ENCODE peak calls at places on chromosomes 16 and 17, in six cellular contexts. One of them, this sample, is unnamed.

GRCh38 chr16:50494501-50495491 is 53.4 kb upstream of the NKD1 start:
- DNase-seq in esophagus squamous epithelium: no peak
- DNase-seq in fibroblast of mammary gland: no peak
- DNase-seq in fibroblast of lung: no peak
- DNase-seq in retinal pigment epithelial cell: no peak
- DNase-seq in AG10803: no peak
- DNase-seq in this sample: no peak

GRCh38 chr16:67860589-67861398 is 12.1 kb upstream of the EDC4 start:
- DNase-seq in esophagus squamous epithelium: no peak
- DNase-seq in fibroblast of mammary gland: peak; percentile 85
- DNase-seq in fibroblast of lung: peak; percentile 50
- DNase-seq in retinal pigment epithelial cell: no peak
- DNase-seq in AG10803: peak; percentile 66
- DNase-seq in this sample: peak; percentile 61

GRCh38 chr16:4140652-4141051 is 24.4 kb upstream of the ADCY9 start:
- DNase-seq in esophagus squamous epithelium: no peak
- DNase-seq in fibroblast of mammary gland: peak; percentile 44
- DNase-seq in fibroblast of lung: peak; percentile 74
- DNase-seq in retinal pigment epithelial cell: no peak
- DNase-seq in AG10803: peak; percentile 47
- DNase-seq in this sample: peak; percentile 69

GRCh38 chr17:56681561-56682266 is 88.2 kb downstream of the NOG start:
- DNase-seq in esophagus squamous epithelium: no peak
- DNase-seq in fibroblast of mammary gland: peak; percentile 81
- DNase-seq in fibroblast of lung: peak; percentile 99
- DNase-seq in retinal pigment epithelial cell: peak; percentile 38
- DNase-seq in AG10803: peak; percentile 85
- DNase-seq in this sample: peak; percentile 85

GRCh38 chr17:34382586-34383224 is 19.7 kb upstream of the CCL1 start:
- DNase-seq in esophagus squamous epithelium: no peak
- DNase-seq in fibroblast of mammary gland: no peak
- DNase-seq in fibroblast of lung: no peak
- DNase-seq in retinal pigment epithelial cell: no peak
- DNase-seq in AG10803: no peak
- DNase-seq in this sample: no peak

GRCh38 chr16:75648265-75649076 is 898 bp downstream of the TERF2IP start:
- DNase-seq in esophagus squamous epithelium: no peak
- DNase-seq in fibroblast of mammary gland: peak; percentile 68
- DNase-seq in fibroblast of lung: peak; percentile 64
- DNase-seq in retinal pigment epithelial cell: no peak
- DNase-seq in AG10803: peak; percentile 64
- DNase-seq in this sample: peak; percentile 76

GRCh38 chr17:69414408-69415274 is at the start of gene MAP2K6:
- DNase-seq in esophagus squamous epithelium: peak; percentile 33
- DNase-seq in fibroblast of mammary gland: peak; percentile 66
- DNase-seq in fibroblast of lung: peak; percentile 74
- DNase-seq in retinal pigment epithelial cell: no peak
- DNase-seq in AG10803: peak; percentile 49
- DNase-seq in this sample: peak; percentile 65

GRCh38 chr16:892536-893255 is 78.1 kb downstream of the LMF1 start:
- DNase-seq in esophagus squamous epithelium: no peak
- DNase-seq in fibroblast of mammary gland: no peak
- DNase-seq in fibroblast of lung: no peak
- DNase-seq in retinal pigment epithelial cell: no peak
- DNase-seq in AG10803: no peak
- DNase-seq in this sample: no peak

GRCh38 chr16:20746461-20746860 is 4.8 kb upstream of the THUMPD1 start:
- DNase-seq in esophagus squamous epithelium: no peak
- DNase-seq in fibroblast of mammary gland: no peak
- DNase-seq in fibroblast of lung: no peak
- DNase-seq in retinal pigment epithelial cell: no peak
- DNase-seq in AG10803: no peak
- DNase-seq in this sample: no peak
- H3K4me3 ChIP-seq in esophagus squamous epithelium: no peak overlapping the region
- H3K4me3 ChIP-seq in fibroblast of mammary gland: no peak overlapping the region
- H3K4me3 ChIP-seq in fibroblast of lung: no peak overlapping the region
- H3K4me3 ChIP-seq in retinal pigment epithelial cell: no peak overlapping the region
- H3K4me3 ChIP-seq in AG10803: no peak overlapping the region
- H3K4me3 ChIP-seq in this sample: no peak overlapping the region

GRCh38 chr17:40432864-40433528 is 10.3 kb upstream of the IGFBP4 start:
- DNase-seq in esophagus squamous epithelium: no peak
- DNase-seq in fibroblast of mammary gland: peak; percentile 69
- DNase-seq in fibroblast of lung: peak; percentile 81
- DNase-seq in retinal pigment epithelial cell: no peak
- DNase-seq in AG10803: peak; percentile 42
- DNase-seq in this sample: peak; percentile 67

GRCh38 chr17:40436631-40437030 is 6.6 kb upstream of the IGFBP4 start:
- DNase-seq in esophagus squamous epithelium: no peak
- DNase-seq in fibroblast of mammary gland: no peak
- DNase-seq in fibroblast of lung: no peak
- DNase-seq in retinal pigment epithelial cell: no peak
- DNase-seq in AG10803: no peak
- DNase-seq in this sample: no peak

GRCh38 chr17:40431231-40431602 is 12.0 kb upstream of the IGFBP4 start:
- DNase-seq in esophagus squamous epithelium: no peak
- DNase-seq in fibroblast of mammary gland: no peak
- DNase-seq in fibroblast of lung: no peak
- DNase-seq in retinal pigment epithelial cell: no peak
- DNase-seq in AG10803: no peak
- DNase-seq in this sample: no peak

GRCh38 chr17:40430272-40431230 is 12.7 kb upstream of the IGFBP4 start:
- DNase-seq in esophagus squamous epithelium: no peak
- DNase-seq in fibroblast of mammary gland: no peak
- DNase-seq in fibroblast of lung: no peak
- DNase-seq in retinal pigment epithelial cell: no peak
- DNase-seq in AG10803: no peak
- DNase-seq in this sample: no peak

GRCh38 chr17:40433551-40434384 is 9.5 kb upstream of the IGFBP4 start:
- DNase-seq in esophagus squamous epithelium: no peak
- DNase-seq in fibroblast of mammary gland: no peak
- DNase-seq in fibroblast of lung: no peak
- DNase-seq in retinal pigment epithelial cell: no peak
- DNase-seq in AG10803: no peak
- DNase-seq in this sample: no peak
- TF ChIP-seq CTCF in esophagus squamous epithelium: no peak
- TF ChIP-seq CTCF in fibroblast of mammary gland: peak; percentile 52
- TF ChIP-seq CTCF in fibroblast of lung: peak; percentile 57
- TF ChIP-seq CTCF in retinal pigment epithelial cell: peak; percentile 61
- TF ChIP-seq CTCF in AG10803: peak; percentile 55
- TF ChIP-seq CTCF in this sample: peak; percentile 64

GRCh38 chr17:42460371-42460770 is 1.7 kb downstream of the ATP6V0A1 start:
- DNase-seq in esophagus squamous epithelium: no peak
- DNase-seq in fibroblast of mammary gland: no peak
- DNase-seq in fibroblast of lung: no peak
- DNase-seq in retinal pigment epithelial cell: no peak
- DNase-seq in AG10803: no peak
- DNase-seq in this sample: peak; percentile 24
- H3K4me3 ChIP-seq in esophagus squamous epithelium: peak overlapping the region; percentile 81
- H3K4me3 ChIP-seq in fibroblast of mammary gland: peak overlapping the region; percentile 95
- H3K4me3 ChIP-seq in fibroblast of lung: peak overlapping the region; percentile 80
- H3K4me3 ChIP-seq in retinal pigment epithelial cell: peak overlapping the region; percentile 89
- H3K4me3 ChIP-seq in AG10803: peak overlapping the region; percentile 88
- H3K4me3 ChIP-seq in this sample: peak overlapping the region; percentile 77

DNA sequence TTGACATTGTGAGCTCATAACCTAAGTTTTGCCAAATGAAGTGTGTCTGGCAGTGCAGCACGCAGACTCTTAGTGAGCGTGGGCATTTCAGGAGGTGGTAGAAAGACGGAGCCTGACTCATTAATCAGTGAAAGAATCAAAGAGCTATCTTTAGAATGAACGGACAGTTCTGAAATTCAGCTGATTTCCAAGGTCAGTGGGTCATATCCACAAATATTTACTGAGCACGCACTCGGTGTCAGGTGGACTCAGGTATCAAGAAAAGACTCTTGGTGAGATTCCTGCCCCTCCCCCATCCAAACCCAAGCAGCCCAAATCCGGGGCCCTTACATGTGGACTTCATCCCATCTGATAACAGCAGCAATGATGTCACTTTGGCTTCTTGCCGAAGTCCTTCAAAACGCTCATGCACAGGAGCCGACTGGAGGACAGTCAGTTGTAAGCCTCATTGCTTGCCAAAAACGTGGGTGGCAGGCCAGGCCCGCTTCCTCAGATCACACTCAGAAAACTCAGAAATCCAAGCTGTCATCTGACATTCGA is 185.8 kb downstream of the HS3ST3A1 start:
- DNase-seq in esophagus squamous epithelium: no peak
- DNase-seq in fibroblast of mammary gland: peak; percentile 92
- DNase-seq in fibroblast of lung: peak; percentile 90
- DNase-seq in retinal pigment epithelial cell: peak; percentile 57
- DNase-seq in AG10803: peak; percentile 51
- DNase-seq in this sample: peak; percentile 54
- TF ChIP-seq CTCF in esophagus squamous epithelium: no peak
- TF ChIP-seq CTCF in fibroblast of mammary gland: no peak
- TF ChIP-seq CTCF in fibroblast of lung: no peak
- TF ChIP-seq CTCF in retinal pigment epithelial cell: no peak
- TF ChIP-seq CTCF in AG10803: no peak
- TF ChIP-seq CTCF in this sample: no peak

This sample was measured in fibroblast of villous mesenchyme.